ENCODE peak calls at places on chromosomes 3 and 15, in four cellular contexts. K is uterus, C is heart left ventricle, E is psoas muscle. I is an unnamed sample. For H3K4me1, the result is how much of the 10 kb centered on the place peaks cover.

GRCh38 chr3:182530316-182530715 is 263.0 kb upstream of the ATP11B start:
- DNase-seq in E (no peak), C (no peak), K (no peak), I (no peak)

GRCh38 chr3:42394579-42395288 is 15.7 kb downstream of the LYZL4 start:
- DNase-seq in E (no peak), C (no peak), K (no peak), I (peak)

GRCh38 chr3:46091971-46092703 is 64.9 kb upstream of the XCR1 start:
- DNase-seq in E (no peak), C (no peak), K (no peak), I (no peak)

GRCh38 chr3:180275176-180275575 is 238.4 kb upstream of the PEX5L start:
- DNase-seq in K (no peak), C (no peak), E (no peak), I (no peak)

GRCh38 chr3:15572138-15572537 is 29.2 kb downstream of the HACL1 start:
- DNase-seq in K (no peak), E (no peak), C (no peak), I (no peak)

GRCh38 chr15:34582461-34583357 is 742 bp downstream of the GOLGA8B start:
- DNase-seq in E (peak), C (no peak), K (peak), I (no peak)

GRCh38 chr3:151085889-151086483 is 522 bp downstream of the MED12L start:
- DNase-seq in K (peak), C (peak), E (peak), I (no peak)

GRCh38 chr3:85535517-85535916 is 576.7 kb downstream of the CADM2 start:
- DNase-seq in K (no peak), C (no peak), E (no peak), I (no peak)

GRCh38 chr3:180267202-180267843 is 230.6 kb upstream of the PEX5L start:
- DNase-seq in C (no peak), K (no peak), E (no peak), I (no peak)

GRCh38 chr3:124826703-124827102 is 60.5 kb downstream of the ITGB5 start:
- DNase-seq in E (no peak), K (no peak), C (no peak), I (no peak)

GRCh38 chr15:50751394-50751793 is 14.1 kb downstream of the SPPL2A start:
- DNase-seq in C (no peak), K (no peak), E (no peak), I (no peak)

GRCh38 chr15:90901799-90902655 is 1.1 kb upstream of the MAN2A2 start:
- DNase-seq in K (peak), C (peak), E (peak), I (peak)

GRCh38 chr15:66023322-66023972 is 154.2 kb downstream of the RAB11A start:
- DNase-seq in C (no peak), K (no peak), E (no peak), I (no peak)

GRCh38 chr3:139187648-139188047 is 143.0 kb upstream of the PRR23C start:
- DNase-seq in C (no peak), K (no peak), E (no peak), I (no peak)

GRCh38 chr3:17645074-17645698 is 97.2 kb downstream of the TBC1D5 start:
- DNase-seq in C (no peak), E (no peak), K (no peak), I (no peak)

GRCh38 chr3:170714151-170714550 is 128.3 kb upstream of the SLC7A14 start:
- DNase-seq in E (no peak), C (no peak), K (no peak), I (no peak)

GRCh38 chr15:38853608-38854007 is 289.0 kb upstream of the RASGRP1 start:
- DNase-seq in E (no peak), C (no peak), K (no peak), I (no peak)

GRCh38 chr15:20672469-20672868 is 130.9 kb upstream of the GOLGA6L6 start:
- DNase-seq in K (no peak), E (no peak), C (no peak), I (no peak)

GRCh38 chr3:181886676-181887075 is 175.0 kb downstream of the SOX2 start:
- DNase-seq in E (no peak), K (no peak), C (no peak), I (no peak)

GRCh38 chr3:131303848-131304247 is 77.7 kb upstream of the NUDT16 start:
- DNase-seq in K (no peak), C (no peak), E (no peak), I (no peak)

GRCh38 chr15:52780172-52780980 is 9.8 kb downstream of the ONECUT1 start:
- DNase-seq in E (peak), K (peak), C (no peak), I (peak)

GRCh38 chr3:25903371-25903770 is 113.5 kb downstream of the OXSM start:
- DNase-seq in E (no peak), K (no peak), C (no peak), I (no peak)

GRCh38 chr3:55012091-55012490 is 84.2 kb upstream of the LRTM1 start:
- DNase-seq in C (no peak), K (no peak), E (no peak), I (no peak)

GRCh38 chr3:182978387-182978786 is 2.0 kb downstream of the DCUN1D1 start:
- DNase-seq in E (no peak), K (no peak), C (no peak), I (peak)

GRCh38 chr3:117669761-117670160 is 960.2 kb downstream of the TUSC7 start:
- DNase-seq in E (no peak), K (no peak), C (no peak), I (no peak)

GRCh38 chr15:74222705-74223104 is 13.4 kb upstream of the CCDC33 start:
- DNase-seq in K (no peak), E (no peak), C (no peak), I (no peak)

GRCh38 chr15:49877117-49877860 is 241.7 kb downstream of the ATP8B4 start:
- DNase-seq in K (peak), E (no peak), C (no peak), I (no peak)

GRCh38 chr15:80660114-80660513 is 35.0 kb upstream of the ABHD17C start:
- DNase-seq in C (no peak), K (no peak), E (no peak), I (no peak)

GRCh38 chr3:89624494-89624893 is 517.1 kb downstream of the EPHA3 start:
- DNase-seq in K (no peak), E (no peak), C (no peak), I (no peak)

GRCh38 chr3:138114431-138114918 is 933 bp downstream of the DZIP1L start:
- DNase-seq in K (no peak), C (no peak), E (no peak), I (no peak)

GRCh38 chr3:132721479-132722164 is 587 bp downstream of the NPHP3 start:
- DNase-seq in E (peak), C (peak), K (peak), I (peak)

GRCh38 chr3:30693470-30694120 is 87.2 kb downstream of the TGFBR2 start:
- DNase-seq in E (no peak), C (peak), K (no peak), I (no peak)

GRCh38 chr3:27596920-27597319 is 112.7 kb upstream of the SLC4A7 start:
- DNase-seq in E (no peak), K (no peak), C (no peak), I (no peak)

GRCh38 chr3:113968986-113969385 is 21.2 kb downstream of the ZDHHC23 start:
- DNase-seq in E (no peak), C (no peak), K (no peak), I (no peak)

GRCh38 chr3:51958603-51959521 is 3.7 kb downstream of the GPR62 start:
- DNase-seq in K (no peak), E (no peak), C (peak), I (no peak)

GRCh38 chr3:51955893-51956770 is 951 bp downstream of the GPR62 start:
- DNase-seq in E (peak), K (peak), C (peak), I (no peak)

GRCh38 chr3:51955175-51955892 is at the start of gene GPR62:
- DNase-seq in K (no peak), C (peak), E (peak), I (no peak)

GRCh38 chr3:51959651-51960050 is 4.5 kb downstream of the GPR62 start:
- DNase-seq in E (no peak), C (peak), K (no peak), I (no peak)

DNA sequence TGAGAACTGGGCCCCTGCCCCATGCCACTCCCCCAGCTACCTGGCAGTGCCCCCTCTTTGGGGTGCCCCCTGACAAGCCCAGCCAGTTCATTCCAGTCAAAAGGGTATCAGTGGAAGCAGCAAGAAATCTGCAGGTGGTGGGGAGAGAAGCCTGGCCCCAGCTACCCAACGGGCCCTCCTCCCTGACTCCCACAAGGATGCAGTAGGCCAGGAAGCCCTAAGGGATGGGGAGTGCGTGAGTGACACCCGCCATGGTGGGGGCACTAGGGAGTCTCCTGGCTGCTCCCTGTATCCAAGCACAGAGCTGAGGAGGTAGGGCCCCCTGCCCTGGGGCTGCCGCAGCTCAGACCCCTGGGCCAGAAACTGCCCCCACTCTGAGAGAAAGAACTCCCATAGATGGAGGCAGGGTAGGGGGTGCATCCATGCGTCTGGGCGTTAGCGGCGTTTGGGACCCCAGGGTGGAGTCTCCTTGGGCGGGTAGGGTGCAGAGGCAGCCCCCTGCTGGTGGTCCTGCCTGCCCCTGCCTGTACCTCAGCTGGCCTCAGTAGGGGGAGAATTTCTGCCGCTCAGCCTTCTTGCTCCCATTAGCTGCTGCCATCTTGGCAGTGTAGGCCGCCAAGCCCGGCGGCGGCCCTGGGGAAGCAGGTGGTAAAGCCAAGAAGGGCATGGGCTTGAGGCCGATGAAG is 2.5 kb downstream of the GPR62 start:
- DNase-seq in K (no peak), C (peak), E (no peak), I (no peak)
- TF ChIP-seq CTCF in K (no peak), C (no peak), E (no peak), I (no peak)

GRCh38 chr3:129434140-129434539 is 5.6 kb downstream of the MBD4 start:
- DNase-seq in C (no peak), K (no peak), E (no peak), I (no peak)
- H3K4me3 ChIP-seq in C (no peak), K (no peak), E (no peak), I (no peak)

GRCh38 chr3:67649681-67650080 is 4.7 kb downstream of the SUCLG2 start:
- DNase-seq in C (no peak), E (no peak), K (no peak), I (no peak)
- H3K4me1 ChIP-seq in C (under half), E (under half), K (under half), I (under half)

GRCh38 chr3:186257866-186258265 is 104.2 kb downstream of the DGKG start:
- DNase-seq in C (no peak), E (no peak), K (no peak), I (no peak)

GRCh38 chr3:186258968-186259367 is 103.1 kb downstream of the DGKG start:
- DNase-seq in E (no peak), K (no peak), C (no peak), I (no peak)

GRCh38 chr3:186255703-186256331 is 106.2 kb downstream of the DGKG start:
- DNase-seq in E (no peak), C (no peak), K (no peak), I (no peak)

GRCh38 chr3:186251948-186252619 is 110.0 kb downstream of the DGKG start:
- DNase-seq in C (peak), E (no peak), K (no peak), I (no peak)

DNA sequence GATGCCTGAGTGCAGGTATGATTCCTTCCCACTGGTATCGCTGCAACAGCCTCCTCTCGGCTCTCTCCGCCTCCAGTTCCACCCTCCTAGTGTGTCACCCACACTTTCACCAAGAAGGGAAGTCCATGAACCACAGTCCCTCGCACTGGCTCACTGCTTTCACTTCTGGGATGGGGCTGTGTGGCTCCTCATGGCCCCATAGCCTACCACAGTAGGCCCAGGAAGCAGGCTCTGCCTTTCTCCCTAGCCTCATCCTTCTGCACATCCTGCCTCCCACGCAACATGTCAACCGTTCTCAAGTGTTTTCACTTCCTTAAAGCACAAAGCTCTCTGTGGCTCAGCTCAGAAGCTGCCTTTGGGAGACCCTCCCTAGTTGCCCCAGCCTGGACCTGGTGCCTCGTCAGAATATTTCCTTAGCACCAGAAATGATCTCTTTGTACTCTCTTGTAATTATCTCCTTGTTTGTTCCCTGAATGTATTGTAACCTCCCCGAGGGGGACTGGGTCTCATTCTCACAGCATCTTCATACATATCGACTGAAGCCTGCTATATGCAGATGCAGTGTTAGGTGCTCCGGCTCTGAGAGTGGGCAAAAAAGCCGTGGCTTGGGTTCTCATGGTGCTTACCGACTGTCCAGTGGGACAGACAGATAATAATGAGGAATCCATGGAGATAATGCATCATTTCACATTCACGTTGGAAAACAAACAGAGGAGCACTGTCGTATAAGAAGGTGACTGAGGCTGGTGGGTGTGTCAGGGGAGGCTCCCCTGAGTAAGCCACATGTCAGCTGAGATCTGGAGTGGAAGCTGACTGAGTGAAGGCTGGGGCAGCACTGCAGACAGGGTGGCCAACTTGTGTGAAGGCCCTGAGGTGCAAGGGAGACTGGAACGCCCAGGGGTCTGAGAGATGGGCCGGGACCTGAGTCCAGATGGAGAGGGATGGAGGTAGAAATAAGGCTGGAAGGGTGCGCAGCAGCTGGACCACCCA is 107.1 kb downstream of the DGKG start:
- DNase-seq in C (peak), K (no peak), E (no peak), I (no peak)
- TF ChIP-seq CTCF in C (no peak), K (no peak), E (no peak), I (no peak)

GRCh38 chr3:4476507-4476906 is 9.4 kb upstream of the SUMF1 start:
- DNase-seq in C (no peak), K (no peak), E (no peak), I (no peak)

GRCh38 chr3:4471907-4472306 is 4.8 kb upstream of the SUMF1 start:
- DNase-seq in C (no peak), E (no peak), K (no peak), I (no peak)

GRCh38 chr3:4472312-4472711 is 5.2 kb upstream of the SUMF1 start:
- DNase-seq in K (no peak), E (no peak), C (no peak), I (no peak)

GRCh38 chr3:4472766-4473165 is 5.7 kb upstream of the SUMF1 start:
- DNase-seq in K (no peak), E (no peak), C (no peak), I (no peak)

DNA sequence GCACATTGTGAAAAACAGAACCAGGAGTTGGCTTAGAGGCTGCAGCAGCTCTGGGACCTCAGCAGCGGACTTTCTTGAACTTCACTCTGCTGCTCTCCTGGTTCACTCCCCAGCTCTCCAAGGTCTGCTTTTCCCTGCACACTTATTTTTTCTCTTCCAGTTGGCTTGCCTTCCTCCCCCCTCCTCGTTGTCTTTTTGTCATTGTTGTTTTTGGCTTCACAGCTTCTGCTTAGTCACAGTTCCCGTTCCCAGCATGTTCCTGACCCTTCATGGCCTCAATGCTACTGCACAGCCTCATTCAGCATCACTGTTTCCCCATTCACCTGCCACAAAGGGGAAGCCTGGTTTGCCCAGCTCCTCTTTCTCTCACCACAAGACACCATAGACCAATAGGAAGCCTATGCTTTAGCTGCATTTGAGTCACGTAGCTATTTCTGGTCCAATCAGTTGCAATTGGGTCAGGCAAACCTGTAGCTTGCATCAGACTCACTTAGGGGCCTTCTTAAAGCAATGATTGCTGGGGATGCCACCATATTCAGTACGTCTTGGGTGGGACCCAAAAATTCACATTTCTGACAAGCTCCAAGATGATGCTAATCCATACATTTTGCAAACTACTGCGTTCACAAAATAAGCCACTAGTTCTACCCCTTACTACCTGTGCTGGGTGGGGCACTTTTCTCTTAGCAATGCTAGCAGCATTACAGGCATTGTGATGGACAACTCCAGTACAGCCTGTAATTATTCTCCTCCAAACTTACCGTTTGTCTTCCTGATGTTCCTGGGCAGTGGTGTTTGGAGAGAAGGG is 7.8 kb upstream of the SUMF1 start:
- DNase-seq in E (no peak), K (no peak), C (peak), I (peak)
- H3K4me3 ChIP-seq in E (no peak), K (no peak), C (no peak), I (no peak)

GRCh38 chr3:149539491-149539890 is 65.0 kb downstream of the TM4SF4 start:
- DNase-seq in K (no peak), E (no peak), C (no peak), I (no peak)
- H3K4me1 ChIP-seq in K (under half), E (under half), C (under half), I (under half)